ENCODE peak calls at places on chromosomes 6 and 20, in four cellular contexts. H, K, L and R are unnamed samples.

GRCh38 chr6:159981171-159981571 is 12.3 kb downstream of the IGF2R start:
- DNase-seq in K (no peak), H (no peak), L (no peak), R (no peak)

GRCh38 chr6:46748940-46749503 is 2.3 kb downstream of the ANKRD66 start:
- DNase-seq in K (no peak), H (no peak), L (no peak), R (no peak)

GRCh38 chr20:64145458-64146300 is 18.6 kb upstream of the MYT1 start:
- DNase-seq in H (no peak), L (no peak), K (no peak), R (no peak)

GRCh38 chr6:121733216-121733615 is 297.8 kb downstream of the GJA1 start:
- DNase-seq in H (no peak), L (peak), K (no peak), R (peak)

GRCh38 chr6:32114853-32115252 is 5.7 kb upstream of the TNXB start:
- DNase-seq in H (no peak), L (no peak), K (no peak), R (peak)

GRCh38 chr20:17525650-17526049 is 5.5 kb downstream of the BFSP1 start:
- DNase-seq in K (peak), L (peak), H (no peak), R (peak)

GRCh38 chr20:21322083-21322710 is 19.1 kb downstream of the XRN2 start:
- DNase-seq in K (peak), L (peak), H (no peak), R (no peak)

GRCh38 chr6:127918506-127919427 is 17.9 kb upstream of the THEMIS start:
- DNase-seq in H (no peak), K (no peak), L (no peak), R (no peak)

GRCh38 chr6:143939364-143939763 is 68.7 kb downstream of the PLAGL1 start:
- DNase-seq in K (no peak), H (no peak), L (no peak), R (no peak)

GRCh38 chr6:131727467-131727866 is 16.6 kb upstream of the CTAGE9 start:
- DNase-seq in L (no peak), H (no peak), K (no peak), R (no peak)

GRCh38 chr6:136656121-136656520 is 105.9 kb upstream of the MAP7 start:
- DNase-seq in H (no peak), K (no peak), L (peak), R (no peak)

GRCh38 chr20:38434310-38434741 is 802 bp downstream of the SNHG17 start:
- DNase-seq in K (peak), L (peak), H (no peak), R (peak)

GRCh38 chr20:38032585-38033329 is 499 bp downstream of the TTI1 start:
- DNase-seq in L (no peak), K (no peak), H (no peak), R (no peak)

GRCh38 chr20:2093200-2093781 is 8.3 kb upstream of the STK35 start:
- DNase-seq in H (no peak), L (no peak), K (peak), R (peak)

GRCh38 chr6:28537509-28538140 is 11.9 kb downstream of the GPX5 start:
- DNase-seq in H (no peak), K (peak), L (peak), R (no peak)

GRCh38 chr20:309306-309840 is 12.0 kb downstream of the ZCCHC3 start:
- DNase-seq in L (no peak), H (no peak), K (no peak), R (peak)

GRCh38 chr6:112439010-112439409 is 91.9 kb downstream of the RFPL4B start:
- DNase-seq in L (peak), H (no peak), K (no peak), R (peak)

GRCh38 chr6:90098025-90098474 is 198.6 kb downstream of the BACH2 start:
- DNase-seq in H (peak), K (peak), L (peak), R (peak)

GRCh38 chr6:31401403-31401802 is 2.0 kb upstream of the MICA start:
- DNase-seq in H (peak), K (peak), L (peak), R (peak)

GRCh38 chr6:130191376-130191702 is 31.4 kb downstream of the SAMD3 start:
- DNase-seq in K (no peak), L (no peak), H (no peak), R (no peak)

GRCh38 chr20:51223163-51223562 is 200.3 kb upstream of the KCNG1 start:
- DNase-seq in H (no peak), K (no peak), L (no peak), R (no peak)

GRCh38 chr6:2196079-2196679 is 49.2 kb downstream of the GMDS start:
- DNase-seq in L (peak), H (no peak), K (peak), R (peak)

GRCh38 chr20:10125757-10126156 is 91.0 kb downstream of the ANKEF1 start:
- DNase-seq in K (no peak), H (no peak), L (peak), R (peak)

GRCh38 chr20:60816901-60817300 is 435.2 kb upstream of the CDH4 start:
- DNase-seq in K (no peak), H (no peak), L (no peak), R (no peak)

GRCh38 chr6:10420546-10421507 is 6.0 kb upstream of the TFAP2A start:
- DNase-seq in L (no peak), K (no peak), H (no peak), R (no peak)

GRCh38 chr20:50690979-50691584 is at the start of gene RIPOR3:
- DNase-seq in H (no peak), L (peak), K (no peak), R (no peak)

GRCh38 chr6:151018035-151018434 is 152.5 kb downstream of the MTHFD1L start:
- DNase-seq in K (no peak), L (peak), H (no peak), R (no peak)

GRCh38 chr6:165219629-165220028 is 89.8 kb downstream of the C6orf118 start:
- DNase-seq in K (no peak), H (no peak), L (no peak), R (peak)

GRCh38 chr6:159979136-159979874 is 10.4 kb downstream of the IGF2R start:
- DNase-seq in K (peak), L (peak), H (no peak), R (peak)

GRCh38 chr20:50728981-50729874 is 2.2 kb upstream of the PARD6B start:
- DNase-seq in L (no peak), K (peak), H (no peak), R (peak)

GRCh38 chr6:30774701-30775100 is 30.4 kb upstream of the IER3 start:
- DNase-seq in K (no peak), L (no peak), H (no peak), R (no peak)

GRCh38 chr6:147204060-147204785 is at the start of gene STXBP5:
- DNase-seq in L (peak), H (no peak), K (peak), R (peak)

GRCh38 chr6:106216527-106216926 is 109.0 kb downstream of the ATG5 start:
- DNase-seq in L (no peak), K (no peak), H (no peak), R (peak)

GRCh38 chr20:20012517-20012916 is 4.6 kb upstream of the NAA20 start:
- DNase-seq in L (no peak), H (no peak), K (no peak), R (no peak)

GRCh38 chr6:357261-357790 is 34.2 kb upstream of the IRF4 start:
- DNase-seq in L (no peak), K (no peak), H (no peak), R (no peak)

GRCh38 chr20:54320148-54320607 is 112.3 kb downstream of the PFDN4 start:
- DNase-seq in K (no peak), L (peak), H (no peak), R (peak)

GRCh38 chr6:18823782-18824386 is 436.7 kb downstream of the RNF144B start:
- DNase-seq in H (no peak), L (peak), K (peak), R (peak)

GRCh38 chr6:28742668-28743270 is 181.0 kb downstream of the TRIM27 start:
- DNase-seq in K (peak), L (peak), H (no peak), R (peak)

DNA sequence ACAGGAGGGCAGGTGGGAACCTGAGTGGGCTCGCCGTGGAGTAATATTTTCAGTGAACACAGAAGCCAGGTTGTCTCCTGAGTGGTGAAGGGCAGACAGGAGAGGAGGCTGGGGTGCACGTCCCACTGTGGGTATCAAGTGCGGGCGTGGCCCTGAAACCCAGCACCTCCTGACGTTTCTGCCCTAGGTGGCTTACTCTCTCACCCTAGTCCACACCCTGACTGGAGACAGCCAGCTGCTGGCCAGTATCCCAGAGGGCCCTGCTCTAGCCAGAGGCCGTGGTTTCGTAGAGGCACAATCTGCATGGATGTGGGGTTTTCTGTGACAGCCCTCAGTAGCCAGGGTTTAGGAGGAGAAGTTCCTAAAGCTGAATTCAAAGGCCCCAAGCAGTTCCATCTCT is 86.7 kb downstream of the TRERF1 start:
- DNase-seq in L (peak), K (peak), H (no peak), R (no peak)
- H3K4me3 ChIP-seq in L (no peak), K (no peak), H (no peak), R (no peak)

GRCh38 chr6:155495011-155495768 is 39.6 kb upstream of the NOX3 start:
- DNase-seq in L (peak), K (no peak), H (peak), R (peak)
- TF ChIP-seq CTCF in L (peak), K (no peak), H (peak), R (peak)

GRCh38 chr20:6006603-6006949 is 47.3 kb downstream of the LRRN4 start:
- DNase-seq in K (no peak), H (no peak), L (no peak), R (no peak)

GRCh38 chr20:6008254-6008653 is 45.6 kb downstream of the LRRN4 start:
- DNase-seq in K (peak), H (peak), L (peak), R (peak)

GRCh38 chr20:6012166-6012565 is 41.7 kb downstream of the LRRN4 start:
- DNase-seq in L (no peak), K (no peak), H (no peak), R (no peak)

GRCh38 chr20:6007094-6007528 is 46.7 kb downstream of the LRRN4 start:
- DNase-seq in H (no peak), K (peak), L (no peak), R (no peak)

DNA sequence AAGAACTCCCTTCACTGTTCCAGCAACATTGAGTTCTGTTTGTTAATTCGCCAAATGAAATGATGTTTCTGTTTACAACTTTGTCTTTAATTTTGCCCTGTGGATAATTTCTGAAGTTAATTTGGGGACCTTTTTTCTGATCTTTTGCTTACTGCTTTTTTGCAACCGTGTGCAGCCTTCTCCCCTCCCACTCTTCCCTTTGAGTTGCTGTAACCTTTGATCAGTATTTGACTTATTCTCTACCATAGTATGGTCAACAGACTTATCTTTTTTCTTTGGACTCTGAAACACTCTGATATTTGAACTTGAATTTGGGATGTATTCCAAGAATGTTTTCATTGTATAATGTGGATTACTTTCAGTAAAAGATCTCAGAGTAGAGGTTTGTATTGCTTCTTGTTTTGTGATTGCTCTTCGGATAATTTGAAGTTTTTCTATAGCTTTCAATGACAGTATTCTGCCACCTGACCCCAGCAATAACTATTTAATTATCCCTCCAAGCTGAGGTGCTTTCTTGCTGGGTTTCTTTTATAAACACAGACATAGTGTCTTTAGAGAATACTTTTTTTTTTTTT is 46.2 kb downstream of the LRRN4 start:
- DNase-seq in K (no peak), H (no peak), L (no peak), R (no peak)
- H3K4me3 ChIP-seq in K (peak), H (peak), L (peak), R (peak)

GRCh38 chr6:35247642-35248231 is 11.8 kb upstream of the ZNF76 start:
- DNase-seq in H (no peak), K (no peak), L (no peak), R (no peak)
- TF ChIP-seq CTCF in H (no peak), K (no peak), L (no peak), R (no peak)

DNA sequence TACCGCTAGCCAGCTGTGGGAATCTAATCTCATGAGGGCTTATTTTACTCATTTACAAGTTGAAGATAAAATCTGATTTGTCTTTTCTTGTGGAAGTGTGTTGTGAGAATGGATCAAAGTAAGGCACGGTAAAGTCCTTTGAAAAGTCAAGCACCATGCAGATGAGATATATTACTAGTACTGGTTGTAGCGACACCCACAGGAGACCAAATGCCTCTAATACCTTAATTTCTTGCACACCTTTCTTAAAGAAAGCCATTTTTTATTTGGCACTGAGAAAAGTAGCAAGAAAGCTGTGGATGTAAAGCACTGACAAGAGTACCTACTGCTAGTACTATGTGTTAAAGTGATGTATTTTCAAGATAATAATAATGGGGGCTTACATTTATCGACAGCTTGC is 191.0 kb upstream of the MMS22L start:
- DNase-seq in K (no peak), L (peak), H (no peak), R (no peak)
- H3K4me3 ChIP-seq in K (no peak), L (no peak), H (no peak), R (no peak)

DNA sequence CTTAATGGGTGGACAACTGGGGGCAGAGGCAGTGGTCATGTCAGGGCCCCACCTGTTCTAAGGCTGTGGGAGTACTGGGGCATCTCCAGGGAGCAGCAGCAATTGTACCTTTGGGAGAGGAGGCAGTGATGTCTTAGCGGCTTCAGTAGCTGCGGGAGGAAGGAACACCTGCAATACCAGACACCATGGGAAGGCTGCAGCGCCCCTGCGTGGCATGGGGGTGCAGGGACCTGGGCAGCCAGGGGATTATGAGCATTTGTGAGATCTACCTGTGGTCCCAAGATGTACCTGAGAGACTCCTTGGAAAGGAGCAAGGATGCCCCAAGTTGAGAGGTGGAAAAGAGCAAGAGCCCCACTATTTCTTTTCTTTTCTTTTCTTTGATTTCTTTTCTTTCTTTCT is 112.1 kb upstream of the GPR6 start:
- DNase-seq in K (no peak), L (no peak), H (no peak), R (no peak)
- TF ChIP-seq CTCF in K (no peak), L (no peak), H (no peak), R (no peak)

GRCh38 chr6:84551797-84552196 is 212.6 kb downstream of the TBX18 start:
- DNase-seq in K (no peak), L (no peak), H (no peak), R (no peak)

GRCh38 chr6:84546427-84546914 is 217.9 kb downstream of the TBX18 start:
- DNase-seq in K (no peak), H (no peak), L (peak), R (no peak)

GRCh38 chr6:84553527-84553926 is 210.9 kb downstream of the TBX18 start:
- DNase-seq in H (no peak), K (no peak), L (peak), R (peak)

GRCh38 chr6:84547341-84547794 is 217.0 kb downstream of the TBX18 start:
- DNase-seq in L (peak), H (no peak), K (no peak), R (no peak)

DNA sequence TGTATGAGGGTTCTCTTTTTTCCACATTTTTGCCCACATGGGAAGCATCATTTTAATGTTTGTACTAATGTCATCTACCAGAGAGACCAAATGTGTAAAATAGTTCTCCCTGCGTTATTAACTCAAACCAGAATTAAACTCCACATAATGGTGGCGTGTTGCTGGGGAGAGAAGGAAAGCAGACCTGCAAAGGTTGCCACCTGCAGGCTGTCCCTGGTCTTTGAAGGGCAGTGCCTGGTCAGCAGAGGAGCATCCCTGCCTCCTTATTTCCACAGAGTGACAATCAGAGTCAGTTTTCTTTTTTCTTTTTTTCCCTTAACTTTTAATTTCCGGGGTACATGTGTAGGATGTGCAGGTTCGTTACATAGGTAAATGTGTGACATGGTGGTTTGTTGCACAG is 214.5 kb downstream of the TBX18 start:
- DNase-seq in L (no peak), H (no peak), K (no peak), R (no peak)
- H3K4me3 ChIP-seq in L (no peak), H (no peak), K (no peak), R (no peak)